ENCODE peak calls at places on chromosome 15, in four cellular contexts. L is fibroblast of lung, H is mesenchymal stem cell, Y is IMR-90. Q is an unnamed sample.

GRCh38 chr15:31272558-31273257 is 53.9 kb upstream of the KLF13 start:
- DNase-seq in L (no peak), H (no peak), Y (no peak), Q (no peak)

GRCh38 chr15:26864664-26865191 is 2.1 kb upstream of the GABRA5 start:
- DNase-seq in L (peak; percentile 58), H (peak; percentile 12), Y (peak; percentile 36), Q (peak; percentile 67)

GRCh38 chr15:70470556-70471191 is 292.7 kb downstream of the UACA start:
- DNase-seq in L (no peak), H (no peak), Y (no peak), Q (no peak)

GRCh38 chr15:87747106-87747505 is 509.4 kb downstream of the NTRK3 start:
- DNase-seq in L (no peak), H (no peak), Y (no peak), Q (no peak)

GRCh38 chr15:38626443-38627050 is 61.9 kb upstream of the RASGRP1 start:
- DNase-seq in L (no peak), H (no peak), Y (no peak), Q (no peak)

GRCh38 chr15:35953424-35953823 is 407.5 kb upstream of the DPH6 start:
- DNase-seq in L (no peak), H (no peak), Y (no peak), Q (no peak)

GRCh38 chr15:88440021-88440420 is 27.2 kb downstream of the MRPL46 start:
- DNase-seq in L (peak; percentile 5), H (peak; percentile 52), Y (peak; percentile 78), Q (no peak)

GRCh38 chr15:38201714-38202113 is 50.9 kb upstream of the SPRED1 start:
- DNase-seq in L (no peak), H (no peak), Y (no peak), Q (no peak)

GRCh38 chr15:29727871-29728270 is 94.4 kb downstream of the TJP1 start:
- DNase-seq in L (no peak), H (no peak), Y (no peak), Q (no peak)

GRCh38 chr15:97961067-97961954 is 808 bp downstream of the ARRDC4 start:
- DNase-seq in L (peak; percentile 25), H (peak; percentile 20), Y (peak; percentile 4), Q (peak; percentile 59)

GRCh38 chr15:71195242-71195641 is 80.0 kb downstream of the THSD4 start:
- DNase-seq in L (no peak), H (no peak), Y (no peak), Q (no peak)

GRCh38 chr15:92603743-92604470 is 51.7 kb downstream of the FAM174B start:
- DNase-seq in L (peak; percentile 50), H (no peak), Y (no peak), Q (peak; percentile 55)

GRCh38 chr15:83320404-83320803 is 35.9 kb upstream of the BNC1 start:
- DNase-seq in L (peak; percentile 67), H (peak; percentile 81), Y (peak; percentile 55), Q (no peak)

GRCh38 chr15:90266485-90266884 is 1.0 kb downstream of the NGRN start:
- DNase-seq in L (peak; percentile 29), H (peak; percentile 35), Y (peak; percentile 20), Q (peak; percentile 79)

GRCh38 chr15:29518442-29518841 is 248.8 kb upstream of the NSMCE3 start:
- DNase-seq in L (no peak), H (no peak), Y (no peak), Q (no peak)

GRCh38 chr15:71391421-71392047 is 276.3 kb downstream of the THSD4 start:
- DNase-seq in L (no peak), H (no peak), Y (no peak), Q (no peak)

GRCh38 chr15:81297580-81298575 is 26.1 kb downstream of the STARD5 start:
- DNase-seq in L (no peak), H (no peak), Y (no peak), Q (no peak)

GRCh38 chr15:62280625-62281024 is 115.5 kb upstream of the C2CD4B start:
- DNase-seq in L (no peak), H (no peak), Y (no peak), Q (no peak)

GRCh38 chr15:81373996-81374395 is at the start of gene TMC3:
- DNase-seq in L (no peak), H (no peak), Y (peak; percentile 3), Q (peak; percentile 4)

GRCh38 chr15:58568157-58568571 is 136.4 kb downstream of the LIPC start:
- DNase-seq in L (no peak), H (no peak), Y (no peak), Q (no peak)

GRCh38 chr15:101613130-101614000 is 38.8 kb downstream of the TM2D3 start:
- DNase-seq in L (peak; percentile 31), H (peak; percentile 9), Y (peak; percentile 31), Q (no peak)

GRCh38 chr15:67097893-67098740 is 32.7 kb downstream of the SMAD3 start:
- DNase-seq in L (peak; percentile 96), H (peak; percentile 85), Y (peak; percentile 52), Q (peak; percentile 93)

GRCh38 chr15:70098461-70099166 is 897 bp upstream of the TLE3 start:
- DNase-seq in L (peak; percentile 33), H (peak; percentile 66), Y (no peak), Q (peak; percentile 57)

GRCh38 chr15:66646308-66646707 is 55.7 kb upstream of the SMAD6 start:
- DNase-seq in L (no peak), H (peak; percentile 50), Y (no peak), Q (peak; percentile 77)

GRCh38 chr15:48559270-48559669 is 86.2 kb downstream of the FBN1 start:
- DNase-seq in L (peak; percentile 82), H (peak; percentile 94), Y (peak; percentile 87), Q (peak; percentile 94)

GRCh38 chr15:67771201-67771600 is 54.1 kb upstream of the SKOR1 start:
- DNase-seq in L (no peak), H (no peak), Y (no peak), Q (no peak)

GRCh38 chr15:57070674-57071073 is 152.2 kb downstream of the TCF12 start:
- DNase-seq in L (no peak), H (no peak), Y (no peak), Q (no peak)

GRCh38 chr15:72272997-72273352 is 621 bp upstream of the PARP6 start:
- DNase-seq in L (no peak), H (no peak), Y (no peak), Q (no peak)

GRCh38 chr15:85794598-85795319 is at the start of gene KLHL25:
- DNase-seq in L (peak; percentile 93), H (peak; percentile 95), Y (peak; percentile 92), Q (peak; percentile 97)

GRCh38 chr15:85795669-85796305 is 1.1 kb upstream of the KLHL25 start:
- DNase-seq in L (no peak), H (no peak), Y (no peak), Q (no peak)

GRCh38 chr15:85793641-85794597 is 806 bp downstream of the KLHL25 start:
- DNase-seq in L (no peak), H (peak; percentile 47), Y (peak; percentile 15), Q (peak; percentile 61)

GRCh38 chr15:85792872-85793621 is 1.7 kb downstream of the KLHL25 start:
- DNase-seq in L (no peak), H (no peak), Y (no peak), Q (no peak)

DNA sequence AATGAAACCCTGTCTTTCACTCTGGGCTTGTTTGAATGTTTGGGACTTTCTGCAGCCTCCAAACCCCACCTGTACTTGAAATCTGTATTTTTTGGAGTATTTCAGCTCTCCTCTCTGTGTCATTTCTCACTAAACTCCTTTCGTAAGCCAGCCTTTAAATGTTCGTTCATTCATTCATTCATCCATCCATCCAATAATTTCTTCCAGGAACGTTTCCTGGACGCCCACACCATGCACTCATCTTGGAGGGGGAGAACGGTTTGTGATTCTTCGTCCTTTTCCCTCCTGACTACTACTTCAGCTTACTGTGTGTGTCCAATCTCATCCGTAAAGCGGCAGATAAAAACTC is 569 bp upstream of the KLHL25 start:
- DNase-seq in L (no peak), H (no peak), Y (no peak), Q (no peak)
- H3K9ac ChIP-seq in L (no peak overlapping the region), H (peak overlapping the region; percentile 78), Y (peak overlapping the region; percentile 63), Q (peak overlapping the region; percentile 74)

DNA sequence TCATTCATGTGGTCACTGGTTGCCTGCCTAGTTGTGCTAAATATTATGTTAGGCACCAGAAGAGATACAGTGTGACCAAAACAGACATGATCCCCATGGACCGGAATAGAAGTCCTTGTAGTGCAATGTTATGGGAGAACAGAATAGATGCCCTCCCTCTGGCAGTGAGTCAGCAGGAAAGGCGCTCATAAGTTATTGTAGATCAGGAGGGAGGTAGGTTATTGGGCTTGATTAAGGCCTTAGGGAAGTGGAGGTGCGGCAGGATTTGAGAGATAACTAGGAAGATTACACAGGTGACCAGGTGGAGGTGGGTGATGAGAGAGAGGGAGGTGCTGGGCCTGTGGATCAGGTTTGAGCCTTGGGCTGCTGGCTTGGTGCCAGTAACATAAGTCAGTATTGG is 5.3 kb downstream of the MCTP2 start:
- DNase-seq in L (no peak), H (peak; percentile 46), Y (no peak), Q (no peak)
- H3K4me1 ChIP-seq in L (no peaks in the 10 kb centered on the region), H (peaks cover 6% of the 10 kb centered on the region), Y (peaks cover 5% of the 10 kb centered on the region), Q (peaks cover 40% of the 10 kb centered on the region)

DNA sequence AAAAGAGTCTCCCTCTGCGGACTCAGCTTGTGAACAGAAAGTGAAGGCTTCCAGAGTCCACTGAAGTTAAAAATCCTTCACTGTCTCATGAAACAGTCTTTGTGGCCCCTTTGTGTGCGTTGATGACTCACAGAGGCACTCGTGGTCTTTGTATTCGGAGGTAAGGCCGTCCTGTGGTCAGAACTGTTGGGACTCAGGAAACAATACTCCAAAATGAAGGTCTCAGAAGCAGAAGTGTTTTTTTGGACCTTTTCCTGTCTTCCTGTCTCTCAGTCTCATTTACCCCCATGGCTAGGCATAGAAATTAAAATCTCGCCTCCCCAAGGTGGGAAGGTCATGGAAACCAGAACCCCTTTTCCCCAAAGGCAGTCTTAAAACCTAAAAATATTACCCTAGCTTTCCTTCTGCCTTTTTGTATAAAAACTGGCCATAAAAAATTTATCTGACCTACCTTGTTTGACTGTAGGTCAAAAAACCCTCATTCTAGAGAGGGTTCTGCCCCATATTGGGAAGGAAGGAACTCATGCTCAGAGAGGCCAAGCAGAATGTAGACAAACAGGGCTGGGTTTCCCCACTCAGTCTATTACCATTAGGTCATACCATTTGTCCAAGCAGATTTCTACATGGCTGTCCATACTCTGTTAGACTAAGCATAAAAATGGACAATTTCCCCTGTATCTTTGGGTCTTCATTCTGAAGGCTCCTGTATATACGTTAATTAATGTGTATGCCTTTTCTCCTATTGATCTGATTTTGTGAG is 19.1 kb upstream of the EPB42 start:
- DNase-seq in L (no peak), H (no peak), Y (no peak), Q (no peak)
- H3K4me3 ChIP-seq in L (no peak overlapping the region), H (no peak overlapping the region), Y (no peak overlapping the region), Q (no peak overlapping the region)

DNA sequence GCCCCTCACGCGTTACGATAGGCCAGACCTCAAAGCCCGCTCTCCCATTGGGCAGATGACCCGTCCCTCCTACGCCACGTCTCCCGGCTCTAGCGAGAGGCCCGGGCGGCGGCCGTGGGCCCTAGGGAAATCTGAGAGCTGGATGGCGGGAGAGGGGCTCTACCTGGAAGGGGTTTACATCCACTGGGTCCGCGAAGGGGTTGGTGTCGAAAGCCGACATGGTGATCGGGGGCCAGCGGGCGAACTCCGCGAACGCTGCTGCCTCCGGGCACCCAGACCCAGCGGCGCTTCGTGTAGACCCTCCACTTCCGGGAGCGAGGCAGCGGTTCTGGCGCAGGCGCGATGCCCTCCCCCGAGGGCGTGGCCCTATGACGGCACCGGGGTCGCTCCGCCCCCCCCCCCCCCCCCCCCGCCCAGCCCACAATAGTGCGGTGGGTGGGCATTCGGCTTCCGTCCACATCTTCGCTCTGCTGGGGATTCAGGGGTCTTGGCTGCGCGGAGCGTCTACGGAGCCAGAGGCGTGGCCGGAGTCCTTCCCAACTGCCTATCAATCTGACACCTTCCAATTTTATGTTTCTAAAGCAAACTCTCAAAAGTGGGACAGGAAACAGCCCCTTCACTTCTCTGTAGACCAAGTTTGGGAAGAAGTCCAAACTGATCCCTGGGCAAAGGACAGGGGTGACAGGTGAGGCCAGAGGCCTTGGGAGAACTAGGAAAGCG is at the start of gene SCAMP2:
- DNase-seq in L (peak; percentile 94), H (peak; percentile 97), Y (peak; percentile 94), Q (peak; percentile 97)
- H3K9ac ChIP-seq in L (peak within 1 kb of the TSS; percentile 98), H (peak within 1 kb of the TSS; percentile 97), Y (peak within 1 kb of the TSS; percentile 81), Q (peak within 1 kb of the TSS; percentile 94)